ENCODE peak calls at places on chromosome 10, in ten cellular contexts. Y is T-helper 9 cell; U is NCI-H524; V is BJ; X is fibroblast of gingiva; T is NCI-H446; P is WTC11; E is prostate gland; O is Caki2; W is activated naive CD4-positive, alpha-beta T cell. B is an unnamed sample.

GRCh38 chr10:11515596-11516418 is 95.6 kb downstream of the USP6NL start:
- DNase-seq in Y (peak), P (peak), T (peak), X (peak), V (no peak), W (peak), U (peak), O (peak), E (peak), B (peak)

GRCh38 chr10:133327651-133328357 is 8.9 kb downstream of the CALY start:
- DNase-seq in Y (no peak), T (no peak), U (no peak), P (no peak), W (no peak), O (no peak), X (no peak), E (no peak), V (no peak), B (no peak)

GRCh38 chr10:69353981-69354635 is 62.6 kb downstream of the TACR2 start:
- DNase-seq in P (no peak), X (no peak), V (no peak), U (no peak), E (no peak), O (no peak), W (no peak), Y (no peak), T (no peak), B (no peak)

GRCh38 chr10:13470270-13470669 is 58.5 kb downstream of the BEND7 start:
- DNase-seq in W (no peak), O (no peak), E (no peak), X (no peak), T (no peak), V (no peak), Y (no peak), P (no peak), U (no peak), B (no peak)

GRCh38 chr10:119449760-119450461 is 92.6 kb downstream of the RGS10 start:
- DNase-seq in W (no peak), Y (no peak), E (no peak), O (peak), T (no peak), P (no peak), V (no peak), U (no peak), X (peak), B (peak)

GRCh38 chr10:80709879-80710278 is 172.2 kb downstream of the SH2D4B start:
- DNase-seq in T (peak), O (no peak), X (no peak), V (no peak), Y (no peak), U (peak), E (no peak), P (no peak), W (no peak), B (peak)

GRCh38 chr10:8910314-8910713 is 855.8 kb downstream of the GATA3 start:
- DNase-seq in O (no peak), W (no peak), V (no peak), Y (no peak), E (no peak), T (no peak), X (no peak), P (no peak), U (no peak), B (no peak)

GRCh38 chr10:436911-437665 is 252.4 kb downstream of the DIP2C start:
- DNase-seq in Y (no peak), X (no peak), O (no peak), E (no peak), U (no peak), T (no peak), W (no peak), P (peak), V (no peak), B (no peak)

GRCh38 chr10:21030096-21030495 is 133.0 kb upstream of the NEBL start:
- DNase-seq in O (peak), V (no peak), Y (no peak), P (no peak), E (no peak), T (no peak), W (no peak), X (peak), U (no peak), B (no peak)

GRCh38 chr10:110356628-110357245 is 52.0 kb upstream of the SMNDC1 start:
- DNase-seq in T (no peak), Y (peak), U (no peak), P (no peak), O (peak), X (peak), W (peak), V (no peak), E (peak), B (no peak)

GRCh38 chr10:61000769-61001730 is 57.1 kb upstream of the RHOBTB1 start:
- DNase-seq in W (no peak), X (no peak), U (peak), O (peak), V (no peak), P (peak), E (peak), Y (no peak), T (peak), B (peak)

GRCh38 chr10:47401874-47402645 is 18.0 kb upstream of the ZNF488 start:
- DNase-seq in Y (no peak), X (no peak), E (no peak), W (no peak), O (no peak), P (no peak), V (no peak), U (no peak), T (no peak), B (no peak)

GRCh38 chr10:44858988-44859387 is 52.1 kb upstream of the TMEM72 start:
- DNase-seq in E (no peak), P (no peak), X (no peak), W (no peak), T (no peak), O (no peak), V (no peak), Y (no peak), U (no peak), B (no peak)

GRCh38 chr10:126397640-126398382 is 9.5 kb upstream of the ADAM12 start:
- DNase-seq in Y (no peak), P (no peak), U (no peak), W (no peak), V (peak), X (peak), E (no peak), T (no peak), O (peak), B (no peak)

GRCh38 chr10:108521827-108522503 is 1357.5 kb upstream of the SORCS1 start:
- DNase-seq in T (no peak), W (no peak), U (no peak), X (no peak), O (no peak), Y (no peak), P (no peak), E (peak), V (no peak), B (no peak)

GRCh38 chr10:110547139-110547761 is 20.2 kb upstream of the SMC3 start:
- DNase-seq in O (peak), Y (no peak), X (peak), W (no peak), U (peak), P (no peak), E (no peak), T (peak), V (no peak), B (peak)

GRCh38 chr10:97550336-97551149 is 22.0 kb upstream of the ANKRD2 start:
- DNase-seq in E (no peak), P (peak), T (no peak), U (no peak), W (no peak), V (no peak), X (no peak), O (no peak), Y (no peak), B (no peak)

GRCh38 chr10:55631071-55631654 is 729.9 kb downstream of the ZWINT start:
- DNase-seq in X (no peak), T (peak), P (peak), E (no peak), W (no peak), Y (no peak), O (peak), U (peak), V (no peak), B (peak)

GRCh38 chr10:72162978-72163377 is 52.8 kb upstream of the ANAPC16 start:
- DNase-seq in E (no peak), T (peak), W (no peak), P (no peak), Y (no peak), U (no peak), O (peak), V (peak), X (peak), B (no peak)

GRCh38 chr10:82251222-82251977 is 376.4 kb downstream of the NRG3 start:
- DNase-seq in U (no peak), E (no peak), V (no peak), X (no peak), T (no peak), P (no peak), Y (no peak), W (no peak), O (no peak), B (no peak)

GRCh38 chr10:82866424-82867020 is 991.5 kb downstream of the NRG3 start:
- DNase-seq in Y (no peak), X (peak), O (no peak), T (no peak), U (no peak), V (peak), W (no peak), P (no peak), E (no peak), B (no peak)